ENCODE peak calls at places on chromosomes 11 and 22, in seven cellular contexts. One of them, this sample, is unnamed. For H3K4me1 and H3K36me3, the result is how much of the 10 kb centered on the place peaks cover.

GRCh38 chr11:109735139-109735538 is 313.1 kb downstream of the C11orf87 start:
- DNase-seq in left ventricle myocardium inferior: no peak
- DNase-seq in endodermal cell: no peak
- DNase-seq in effector memory CD4-positive, alpha-beta T cell: no peak
- DNase-seq in SK-N-SH: no peak
- DNase-seq in tibial nerve: no peak
- DNase-seq in hepatocyte: no peak
- DNase-seq in this sample: no peak

GRCh38 chr11:13012037-13012693 is 3.0 kb downstream of the RASSF10 start:
- DNase-seq in left ventricle myocardium inferior: no peak
- DNase-seq in endodermal cell: peak
- DNase-seq in effector memory CD4-positive, alpha-beta T cell: no peak
- DNase-seq in SK-N-SH: no peak
- DNase-seq in tibial nerve: no peak
- DNase-seq in hepatocyte: peak
- DNase-seq in this sample: peak

GRCh38 chr22:26174280-26174679 is 5.0 kb downstream of the SEZ6L start:
- DNase-seq in left ventricle myocardium inferior: no peak
- DNase-seq in endodermal cell: peak
- DNase-seq in effector memory CD4-positive, alpha-beta T cell: no peak
- DNase-seq in SK-N-SH: peak
- DNase-seq in tibial nerve: no peak
- DNase-seq in hepatocyte: peak
- DNase-seq in this sample: no peak

GRCh38 chr11:120714448-120714847 is 202.9 kb downstream of the GRIK4 start:
- DNase-seq in left ventricle myocardium inferior: no peak
- DNase-seq in endodermal cell: no peak
- DNase-seq in effector memory CD4-positive, alpha-beta T cell: no peak
- DNase-seq in SK-N-SH: no peak
- DNase-seq in tibial nerve: no peak
- DNase-seq in hepatocyte: no peak
- DNase-seq in this sample: no peak

GRCh38 chr11:113674397-113674685 is 31.8 kb downstream of the TMPRSS5 start:
- DNase-seq in left ventricle myocardium inferior: no peak
- DNase-seq in endodermal cell: peak
- DNase-seq in effector memory CD4-positive, alpha-beta T cell: no peak
- DNase-seq in SK-N-SH: no peak
- DNase-seq in tibial nerve: no peak
- DNase-seq in hepatocyte: no peak
- DNase-seq in this sample: no peak

GRCh38 chr11:3056296-3057068 is 741 bp downstream of the CARS1 start:
- DNase-seq in left ventricle myocardium inferior: no peak
- DNase-seq in endodermal cell: peak
- DNase-seq in effector memory CD4-positive, alpha-beta T cell: no peak
- DNase-seq in SK-N-SH: peak
- DNase-seq in tibial nerve: no peak
- DNase-seq in hepatocyte: no peak
- DNase-seq in this sample: peak

GRCh38 chr11:129997513-129997912 is 5.1 kb downstream of the PRDM10 start:
- DNase-seq in left ventricle myocardium inferior: no peak
- DNase-seq in endodermal cell: no peak
- DNase-seq in effector memory CD4-positive, alpha-beta T cell: no peak
- DNase-seq in SK-N-SH: no peak
- DNase-seq in tibial nerve: no peak
- DNase-seq in hepatocyte: no peak
- DNase-seq in this sample: no peak

GRCh38 chr11:76469141-76469540 is 24.3 kb downstream of the EMSY start:
- DNase-seq in left ventricle myocardium inferior: no peak
- DNase-seq in endodermal cell: no peak
- DNase-seq in effector memory CD4-positive, alpha-beta T cell: no peak
- DNase-seq in SK-N-SH: no peak
- DNase-seq in tibial nerve: no peak
- DNase-seq in hepatocyte: no peak
- DNase-seq in this sample: peak

GRCh38 chr11:71948314-71949027 is 19.6 kb downstream of the RNF121 start:
- DNase-seq in left ventricle myocardium inferior: no peak
- DNase-seq in endodermal cell: no peak
- DNase-seq in effector memory CD4-positive, alpha-beta T cell: no peak
- DNase-seq in SK-N-SH: no peak
- DNase-seq in tibial nerve: no peak
- DNase-seq in hepatocyte: peak
- DNase-seq in this sample: peak

GRCh38 chr22:42685941-42686666 is 34.6 kb downstream of the A4GALT start:
- DNase-seq in left ventricle myocardium inferior: peak
- DNase-seq in endodermal cell: no peak
- DNase-seq in effector memory CD4-positive, alpha-beta T cell: no peak
- DNase-seq in SK-N-SH: peak
- DNase-seq in tibial nerve: no peak
- DNase-seq in hepatocyte: peak
- DNase-seq in this sample: peak

GRCh38 chr11:129538323-129538722 is 162.7 kb downstream of the BARX2 start:
- DNase-seq in left ventricle myocardium inferior: no peak
- DNase-seq in endodermal cell: no peak
- DNase-seq in effector memory CD4-positive, alpha-beta T cell: no peak
- DNase-seq in SK-N-SH: no peak
- DNase-seq in tibial nerve: no peak
- DNase-seq in hepatocyte: peak
- DNase-seq in this sample: peak

GRCh38 chr22:28103596-28103995 is 184.5 kb upstream of the PITPNB start:
- DNase-seq in left ventricle myocardium inferior: no peak
- DNase-seq in endodermal cell: no peak
- DNase-seq in effector memory CD4-positive, alpha-beta T cell: no peak
- DNase-seq in SK-N-SH: no peak
- DNase-seq in tibial nerve: no peak
- DNase-seq in hepatocyte: no peak
- DNase-seq in this sample: no peak

GRCh38 chr11:125062931-125063428 is at the start of gene SLC37A2:
- DNase-seq in left ventricle myocardium inferior: peak
- DNase-seq in endodermal cell: peak
- DNase-seq in effector memory CD4-positive, alpha-beta T cell: no peak
- DNase-seq in SK-N-SH: peak
- DNase-seq in tibial nerve: peak
- DNase-seq in hepatocyte: peak
- DNase-seq in this sample: peak

GRCh38 chr11:126339866-126340434 is 15.5 kb upstream of the ST3GAL4 start:
- DNase-seq in left ventricle myocardium inferior: peak
- DNase-seq in endodermal cell: no peak
- DNase-seq in effector memory CD4-positive, alpha-beta T cell: no peak
- DNase-seq in SK-N-SH: no peak
- DNase-seq in tibial nerve: peak
- DNase-seq in hepatocyte: no peak
- DNase-seq in this sample: no peak

GRCh38 chr11:47967577-47968230 is 12.7 kb upstream of the PTPRJ start:
- DNase-seq in left ventricle myocardium inferior: no peak
- DNase-seq in endodermal cell: no peak
- DNase-seq in effector memory CD4-positive, alpha-beta T cell: no peak
- DNase-seq in SK-N-SH: no peak
- DNase-seq in tibial nerve: no peak
- DNase-seq in hepatocyte: no peak
- DNase-seq in this sample: no peak

GRCh38 chr22:49093192-49093880 is 734.3 kb downstream of the BRD1 start:
- DNase-seq in left ventricle myocardium inferior: no peak
- DNase-seq in endodermal cell: no peak
- DNase-seq in effector memory CD4-positive, alpha-beta T cell: no peak
- DNase-seq in SK-N-SH: no peak
- DNase-seq in tibial nerve: no peak
- DNase-seq in hepatocyte: no peak
- DNase-seq in this sample: no peak

GRCh38 chr11:30984827-30985226 is 384.7 kb downstream of the DCDC1 start:
- DNase-seq in left ventricle myocardium inferior: no peak
- DNase-seq in endodermal cell: no peak
- DNase-seq in effector memory CD4-positive, alpha-beta T cell: no peak
- DNase-seq in SK-N-SH: no peak
- DNase-seq in tibial nerve: no peak
- DNase-seq in hepatocyte: no peak
- DNase-seq in this sample: no peak

GRCh38 chr11:57515332-57516060 is at the start of gene SLC43A1:
- DNase-seq in left ventricle myocardium inferior: peak
- DNase-seq in endodermal cell: peak
- DNase-seq in effector memory CD4-positive, alpha-beta T cell: no peak
- DNase-seq in SK-N-SH: peak
- DNase-seq in tibial nerve: peak
- DNase-seq in hepatocyte: peak
- DNase-seq in this sample: peak

GRCh38 chr11:32792111-32792947 is 2.1 kb downstream of the CCDC73 start:
- DNase-seq in left ventricle myocardium inferior: no peak
- DNase-seq in endodermal cell: no peak
- DNase-seq in effector memory CD4-positive, alpha-beta T cell: no peak
- DNase-seq in SK-N-SH: no peak
- DNase-seq in tibial nerve: no peak
- DNase-seq in hepatocyte: no peak
- DNase-seq in this sample: no peak
- H3K4me3 ChIP-seq in left ventricle myocardium inferior: peak
- H3K4me3 ChIP-seq in endodermal cell: no peak
- H3K4me3 ChIP-seq in effector memory CD4-positive, alpha-beta T cell: no peak
- H3K4me3 ChIP-seq in SK-N-SH: peak
- H3K4me3 ChIP-seq in tibial nerve: peak
- H3K4me3 ChIP-seq in hepatocyte: no peak
- H3K4me3 ChIP-seq in this sample: no peak

DNA sequence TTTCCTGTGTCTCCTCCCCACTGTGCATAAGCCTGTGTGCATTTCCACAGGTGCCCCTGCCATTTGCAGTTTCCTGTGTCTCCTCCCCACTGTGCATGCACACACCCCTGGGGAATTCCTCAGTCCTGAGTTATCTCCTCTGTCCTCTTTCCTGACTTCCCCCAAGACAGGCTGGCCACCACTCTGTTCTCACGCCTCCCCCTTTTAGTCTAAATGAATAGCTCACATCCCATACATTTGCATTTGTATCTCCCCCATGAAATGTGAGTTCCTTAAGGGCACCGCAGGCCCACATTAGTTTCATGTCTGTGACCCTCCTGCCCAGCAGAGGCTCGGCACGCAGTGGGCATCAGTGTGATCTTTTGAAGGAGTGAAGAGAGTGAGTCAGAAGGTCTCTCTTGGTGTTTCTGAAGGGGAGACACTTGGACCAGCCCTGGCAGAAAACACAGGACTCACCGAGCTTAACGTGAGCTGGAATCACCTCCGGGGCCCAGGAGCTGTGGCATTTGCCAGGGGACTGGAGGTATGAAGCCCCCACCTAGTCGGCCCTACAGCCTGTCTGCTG is 6.2 kb downstream of the LRRC74B start:
- DNase-seq in left ventricle myocardium inferior: no peak
- DNase-seq in endodermal cell: no peak
- DNase-seq in effector memory CD4-positive, alpha-beta T cell: no peak
- DNase-seq in SK-N-SH: no peak
- DNase-seq in tibial nerve: no peak
- DNase-seq in hepatocyte: no peak
- DNase-seq in this sample: no peak
- H3K4me1 ChIP-seq in left ventricle myocardium inferior: under half
- H3K4me1 ChIP-seq in endodermal cell: under half
- H3K4me1 ChIP-seq in effector memory CD4-positive, alpha-beta T cell: under half
- H3K4me1 ChIP-seq in SK-N-SH: under half
- H3K4me1 ChIP-seq in tibial nerve: under half
- H3K4me1 ChIP-seq in hepatocyte: under half
- H3K4me1 ChIP-seq in this sample: under half

GRCh38 chr11:64762916-64763803 is 3.4 kb upstream of the PYGM start:
- DNase-seq in left ventricle myocardium inferior: no peak
- DNase-seq in endodermal cell: peak
- DNase-seq in effector memory CD4-positive, alpha-beta T cell: no peak
- DNase-seq in SK-N-SH: peak
- DNase-seq in tibial nerve: no peak
- DNase-seq in hepatocyte: no peak
- DNase-seq in this sample: no peak

GRCh38 chr11:64765841-64766682 is 6.3 kb upstream of the PYGM start:
- DNase-seq in left ventricle myocardium inferior: no peak
- DNase-seq in endodermal cell: peak
- DNase-seq in effector memory CD4-positive, alpha-beta T cell: no peak
- DNase-seq in SK-N-SH: peak
- DNase-seq in tibial nerve: no peak
- DNase-seq in hepatocyte: no peak
- DNase-seq in this sample: no peak

GRCh38 chr11:64765291-64765803 is 5.6 kb upstream of the PYGM start:
- DNase-seq in left ventricle myocardium inferior: no peak
- DNase-seq in endodermal cell: peak
- DNase-seq in effector memory CD4-positive, alpha-beta T cell: no peak
- DNase-seq in SK-N-SH: peak
- DNase-seq in tibial nerve: no peak
- DNase-seq in hepatocyte: no peak
- DNase-seq in this sample: no peak

GRCh38 chr11:64763804-64764611 is 4.2 kb upstream of the PYGM start:
- DNase-seq in left ventricle myocardium inferior: no peak
- DNase-seq in endodermal cell: no peak
- DNase-seq in effector memory CD4-positive, alpha-beta T cell: peak
- DNase-seq in SK-N-SH: no peak
- DNase-seq in tibial nerve: no peak
- DNase-seq in hepatocyte: no peak
- DNase-seq in this sample: peak

DNA sequence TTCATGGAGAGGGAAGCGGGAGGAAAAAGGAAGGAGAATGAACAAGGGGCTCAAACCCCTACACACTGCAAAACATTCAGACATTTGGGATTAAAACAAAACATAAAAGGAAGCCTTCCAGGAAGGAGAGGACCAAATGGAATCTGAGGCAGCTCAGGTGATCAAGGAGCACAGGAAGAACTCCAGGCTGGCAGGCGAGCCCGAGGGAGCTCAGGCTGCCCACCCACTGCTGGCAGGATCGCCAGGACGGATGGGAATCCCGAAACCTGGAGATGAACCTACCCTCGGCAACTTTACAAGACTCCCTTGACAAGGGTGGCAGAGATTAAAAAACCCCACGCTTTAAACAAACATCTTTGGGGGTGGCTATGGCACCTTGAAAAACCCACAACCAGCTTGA is 5.0 kb upstream of the PYGM start:
- DNase-seq in left ventricle myocardium inferior: no peak
- DNase-seq in endodermal cell: peak
- DNase-seq in effector memory CD4-positive, alpha-beta T cell: no peak
- DNase-seq in SK-N-SH: no peak
- DNase-seq in tibial nerve: no peak
- DNase-seq in hepatocyte: no peak
- DNase-seq in this sample: no peak
- H3K36me3 ChIP-seq in left ventricle myocardium inferior: half or more
- H3K36me3 ChIP-seq in endodermal cell: half or more
- H3K36me3 ChIP-seq in effector memory CD4-positive, alpha-beta T cell: half or more
- H3K36me3 ChIP-seq in SK-N-SH: half or more
- H3K36me3 ChIP-seq in tibial nerve: half or more
- H3K36me3 ChIP-seq in hepatocyte: under half
- H3K36me3 ChIP-seq in this sample: under half

DNA sequence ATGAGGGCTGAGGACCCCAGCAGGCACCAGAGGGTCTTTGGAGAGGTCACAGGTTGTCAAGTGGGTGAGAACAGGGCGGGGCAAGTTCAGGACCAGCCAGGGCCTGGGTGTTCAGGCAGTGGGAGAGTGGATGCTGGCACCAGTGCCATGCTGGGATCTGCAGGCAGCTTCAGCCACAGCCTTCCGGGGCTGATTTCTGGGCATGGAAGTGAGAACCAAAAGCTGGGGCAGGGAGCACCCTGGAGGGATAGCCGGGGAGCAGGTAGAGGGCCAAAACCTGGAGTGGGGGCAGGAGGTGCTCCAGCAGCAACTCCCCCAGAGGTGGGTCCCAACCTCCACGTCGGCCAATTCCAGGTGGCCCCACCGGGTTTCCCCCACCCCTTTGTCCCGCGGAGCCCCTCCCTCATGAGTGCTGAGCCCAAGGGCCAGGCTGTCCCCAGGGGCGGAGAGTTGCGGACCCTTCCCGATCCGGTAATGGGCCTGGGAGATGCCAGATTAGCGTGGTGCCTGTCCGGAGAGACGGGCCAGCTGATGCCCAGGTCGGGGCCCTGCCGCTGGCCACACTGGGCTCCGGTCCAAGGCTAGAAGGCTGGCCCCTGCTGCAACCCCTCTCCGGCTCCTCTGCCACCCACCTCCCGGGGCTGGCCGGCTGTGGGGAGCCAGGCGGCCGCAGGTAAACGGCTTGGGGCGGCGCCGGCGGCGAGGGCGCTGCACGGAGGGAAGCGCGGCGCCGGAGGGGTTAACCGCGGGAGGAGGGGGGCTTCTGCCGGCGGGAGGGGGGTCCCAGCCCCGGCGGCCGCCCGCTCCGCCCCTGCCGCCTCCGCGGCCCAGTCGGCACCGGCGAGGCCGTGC is at the start of gene KCNK4:
- DNase-seq in left ventricle myocardium inferior: no peak
- DNase-seq in endodermal cell: peak
- DNase-seq in effector memory CD4-positive, alpha-beta T cell: no peak
- DNase-seq in SK-N-SH: peak
- DNase-seq in tibial nerve: no peak
- DNase-seq in hepatocyte: no peak
- DNase-seq in this sample: no peak
- H3K4me3 ChIP-seq in left ventricle myocardium inferior: peak
- H3K4me3 ChIP-seq in endodermal cell: no peak
- H3K4me3 ChIP-seq in effector memory CD4-positive, alpha-beta T cell: peak
- H3K4me3 ChIP-seq in SK-N-SH: peak
- H3K4me3 ChIP-seq in tibial nerve: peak
- H3K4me3 ChIP-seq in hepatocyte: peak
- H3K4me3 ChIP-seq in this sample: peak